ENCODE peak calls at places on chromosomes 2 and 18, in four cellular contexts. One of them, this sample, is unnamed.

GRCh38 chr2:165743442-165743841 is 50.6 kb downstream of the GALNT3 start:
- DNase-seq in lung: no peak
- DNase-seq in Peyer's patch: no peak
- DNase-seq in WTC11: no peak
- DNase-seq in this sample: no peak

GRCh38 chr2:76867854-76868253 is 654.3 kb downstream of the LRRTM4 start:
- DNase-seq in lung: no peak
- DNase-seq in Peyer's patch: no peak
- DNase-seq in WTC11: no peak
- DNase-seq in this sample: no peak

GRCh38 chr18:8839285-8839684 is 133.9 kb downstream of the MTCL1 start:
- DNase-seq in lung: no peak
- DNase-seq in Peyer's patch: no peak
- DNase-seq in WTC11: no peak
- DNase-seq in this sample: no peak

GRCh38 chr2:227033471-227034148 is 130.4 kb downstream of the COL4A4 start:
- DNase-seq in lung: no peak
- DNase-seq in Peyer's patch: peak; percentile 61
- DNase-seq in WTC11: peak; percentile 83
- DNase-seq in this sample: no peak

GRCh38 chr2:119112230-119112629 is 46.3 kb downstream of the C1QL2 start:
- DNase-seq in lung: peak; percentile 5
- DNase-seq in Peyer's patch: no peak
- DNase-seq in WTC11: no peak
- DNase-seq in this sample: no peak

GRCh38 chr18:48657446-48658120 is 118.8 kb downstream of the CTIF start:
- DNase-seq in lung: no peak
- DNase-seq in Peyer's patch: no peak
- DNase-seq in WTC11: no peak
- DNase-seq in this sample: no peak

GRCh38 chr2:236728916-236729670 is 159.5 kb downstream of the ACKR3 start:
- DNase-seq in lung: no peak
- DNase-seq in Peyer's patch: no peak
- DNase-seq in WTC11: no peak
- DNase-seq in this sample: no peak

GRCh38 chr18:33051397-33051796 is 278.6 kb upstream of the KLHL14 start:
- DNase-seq in lung: no peak
- DNase-seq in Peyer's patch: no peak
- DNase-seq in WTC11: no peak
- DNase-seq in this sample: no peak

GRCh38 chr2:45649457-45649854 is 2.0 kb upstream of the PRKCE start:
- DNase-seq in lung: no peak
- DNase-seq in Peyer's patch: no peak
- DNase-seq in WTC11: no peak
- DNase-seq in this sample: no peak

GRCh38 chr2:105929506-105929905 is 184.8 kb downstream of the NCK2 start:
- DNase-seq in lung: no peak
- DNase-seq in Peyer's patch: peak; percentile 78
- DNase-seq in WTC11: no peak
- DNase-seq in this sample: no peak

GRCh38 chr2:26464390-26465265 is 13.3 kb downstream of the OTOF start:
- DNase-seq in lung: no peak
- DNase-seq in Peyer's patch: no peak
- DNase-seq in WTC11: peak; percentile 5
- DNase-seq in this sample: no peak

GRCh38 chr2:164917296-164917903 is 37.9 kb downstream of the SLC38A11 start:
- DNase-seq in lung: peak; percentile 33
- DNase-seq in Peyer's patch: peak; percentile 69
- DNase-seq in WTC11: peak; percentile 30
- DNase-seq in this sample: no peak

GRCh38 chr2:63189026-63189425 is 138.4 kb downstream of the OTX1 start:
- DNase-seq in lung: no peak
- DNase-seq in Peyer's patch: no peak
- DNase-seq in WTC11: peak; percentile 63
- DNase-seq in this sample: no peak

GRCh38 chr18:50987261-50987660 is 19.4 kb downstream of the ELAC1 start:
- DNase-seq in lung: no peak
- DNase-seq in Peyer's patch: no peak
- DNase-seq in WTC11: no peak
- DNase-seq in this sample: no peak

GRCh38 chr2:174606336-174606735 is 8.7 kb upstream of the WIPF1 start:
- DNase-seq in lung: no peak
- DNase-seq in Peyer's patch: no peak
- DNase-seq in WTC11: no peak
- DNase-seq in this sample: no peak

GRCh38 chr2:99784946-99785345 is 295.1 kb upstream of the REV1 start:
- DNase-seq in lung: no peak
- DNase-seq in Peyer's patch: no peak
- DNase-seq in WTC11: no peak
- DNase-seq in this sample: no peak

GRCh38 chr18:43267818-43268217 is 9.5 kb downstream of the SYT4 start:
- DNase-seq in lung: no peak
- DNase-seq in Peyer's patch: no peak
- DNase-seq in WTC11: no peak
- DNase-seq in this sample: no peak

GRCh38 chr2:196459539-196459938 is 180.0 kb upstream of the CCDC150 start:
- DNase-seq in lung: no peak
- DNase-seq in Peyer's patch: no peak
- DNase-seq in WTC11: no peak
- DNase-seq in this sample: no peak

GRCh38 chr18:38170845-38171244 is 605.2 kb upstream of the CELF4 start:
- DNase-seq in lung: no peak
- DNase-seq in Peyer's patch: no peak
- DNase-seq in WTC11: no peak
- DNase-seq in this sample: no peak

GRCh38 chr18:57780318-57781127 is 22.6 kb downstream of the ATP8B1 start:
- DNase-seq in lung: no peak
- DNase-seq in Peyer's patch: no peak
- DNase-seq in WTC11: no peak
- DNase-seq in this sample: no peak

GRCh38 chr2:168449419-168449818 is 6.7 kb upstream of the CERS6 start:
- DNase-seq in lung: no peak
- DNase-seq in Peyer's patch: no peak
- DNase-seq in WTC11: no peak
- DNase-seq in this sample: no peak

GRCh38 chr2:236968101-236968886 is 117.4 kb upstream of the COPS8 start:
- DNase-seq in lung: no peak
- DNase-seq in Peyer's patch: peak; percentile 88
- DNase-seq in WTC11: no peak
- DNase-seq in this sample: no peak

GRCh38 chr2:69113627-69114026 is 100.6 kb downstream of the ANTXR1 start:
- DNase-seq in lung: no peak
- DNase-seq in Peyer's patch: no peak
- DNase-seq in WTC11: no peak
- DNase-seq in this sample: no peak

GRCh38 chr2:171711351-171711750 is 24.1 kb downstream of the DYNC1I2 start:
- DNase-seq in lung: no peak
- DNase-seq in Peyer's patch: no peak
- DNase-seq in WTC11: no peak
- DNase-seq in this sample: no peak

GRCh38 chr2:150478206-150478974 is 9.1 kb downstream of the RND3 start:
- DNase-seq in lung: no peak
- DNase-seq in Peyer's patch: no peak
- DNase-seq in WTC11: no peak
- DNase-seq in this sample: no peak

GRCh38 chr2:24409166-24409565 is 48.8 kb upstream of the ITSN2 start:
- DNase-seq in lung: no peak
- DNase-seq in Peyer's patch: no peak
- DNase-seq in WTC11: no peak
- DNase-seq in this sample: no peak

GRCh38 chr18:70422061-70422965 is 133.5 kb downstream of the SOCS6 start:
- DNase-seq in lung: peak; percentile 87
- DNase-seq in Peyer's patch: peak; percentile 89
- DNase-seq in WTC11: no peak
- DNase-seq in this sample: peak; percentile 38

GRCh38 chr2:43105586-43106562 is 120.5 kb downstream of the ZFP36L2 start:
- DNase-seq in lung: peak; percentile 75
- DNase-seq in Peyer's patch: peak; percentile 83
- DNase-seq in WTC11: no peak
- DNase-seq in this sample: no peak

GRCh38 chr2:10305254-10305635 is 2.5 kb downstream of the HPCAL1 start:
- DNase-seq in lung: no peak
- DNase-seq in Peyer's patch: no peak
- DNase-seq in WTC11: no peak
- DNase-seq in this sample: no peak

DNA sequence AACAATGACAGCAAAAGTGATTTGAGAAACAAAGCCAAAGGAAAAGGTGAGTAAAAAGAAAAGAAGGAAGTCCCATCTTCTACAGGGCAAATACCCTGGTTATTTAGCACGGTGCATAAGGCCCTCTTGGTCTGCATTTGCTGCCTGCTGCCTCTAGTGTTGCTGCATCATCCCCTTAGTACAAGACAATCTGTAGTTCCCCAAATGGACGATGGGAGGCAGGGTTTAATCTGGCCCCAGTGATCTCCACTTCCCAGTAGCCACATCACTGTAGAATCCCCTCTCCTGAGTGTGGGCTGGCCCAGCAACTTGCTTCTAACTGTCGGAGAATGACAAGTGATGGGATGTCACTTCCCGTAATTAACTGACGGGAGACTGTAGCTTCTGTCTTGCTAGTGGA is 85.1 kb downstream of the CTAGE1 start:
- DNase-seq in lung: no peak
- DNase-seq in Peyer's patch: no peak
- DNase-seq in WTC11: peak; percentile 71
- DNase-seq in this sample: no peak
- TF ChIP-seq CTCF in lung: no peak
- TF ChIP-seq CTCF in Peyer's patch: no peak
- TF ChIP-seq CTCF in WTC11: peak; percentile 40
- TF ChIP-seq CTCF in this sample: no peak

DNA sequence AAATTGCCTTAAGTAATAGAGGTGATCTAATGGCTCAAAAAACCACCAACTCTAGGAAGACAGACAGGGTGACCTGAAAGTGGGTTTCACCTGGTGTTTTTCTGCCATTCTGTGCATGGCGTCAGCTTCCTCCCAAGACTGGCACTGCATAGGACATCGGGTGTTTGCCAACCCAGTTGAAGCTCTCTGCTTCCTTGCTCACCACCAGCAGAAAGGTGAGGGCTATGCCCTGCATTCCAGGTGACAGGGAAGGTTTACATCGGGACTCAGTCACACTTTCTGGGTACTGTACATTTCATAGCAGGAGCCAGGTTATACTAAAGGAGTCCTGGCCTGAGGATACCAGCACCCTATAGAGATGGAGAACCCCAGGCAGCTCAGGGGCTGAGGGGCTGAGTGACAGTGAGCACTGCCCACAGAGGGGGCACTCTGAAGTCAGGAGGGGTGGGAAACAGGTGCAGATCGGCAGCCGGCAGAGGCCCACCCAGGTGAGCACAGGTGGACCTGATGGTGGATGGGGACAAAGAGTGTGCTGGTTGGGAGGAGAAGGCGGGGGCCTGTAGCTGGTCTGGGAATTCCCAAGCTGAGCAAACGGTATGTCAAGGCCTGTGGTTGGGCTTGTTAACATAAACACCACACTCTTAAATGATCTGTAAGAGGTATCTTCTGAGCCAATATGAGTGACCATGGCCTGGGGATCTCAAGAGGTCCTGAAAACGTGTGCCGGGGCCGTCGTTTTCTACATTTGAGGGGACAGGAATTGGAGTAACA is 18.1 kb downstream of the TPRKB start:
- DNase-seq in lung: no peak
- DNase-seq in Peyer's patch: no peak
- DNase-seq in WTC11: no peak
- DNase-seq in this sample: no peak
- TF ChIP-seq CTCF in lung: no peak
- TF ChIP-seq CTCF in Peyer's patch: no peak
- TF ChIP-seq CTCF in WTC11: no peak
- TF ChIP-seq CTCF in this sample: no peak

DNA sequence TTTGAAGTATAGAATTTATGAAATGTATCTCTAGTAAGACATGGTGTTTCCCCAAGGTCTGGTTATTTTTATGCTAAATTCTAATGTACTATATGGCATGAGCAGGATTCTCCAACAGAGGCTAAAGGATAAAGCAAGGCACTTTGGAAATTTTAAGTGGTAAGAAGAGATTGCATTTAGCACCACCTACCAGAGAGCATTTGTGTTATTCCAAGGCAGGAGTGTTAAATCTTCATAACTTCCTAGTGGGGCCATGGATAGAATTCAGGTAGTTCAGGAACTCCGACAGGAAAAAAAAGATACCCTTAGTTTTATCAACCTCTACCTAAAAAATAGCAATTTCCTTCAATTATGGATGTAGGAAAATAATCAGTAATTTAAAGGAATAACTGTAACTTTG is 497.4 kb upstream of the CRIM1 start:
- DNase-seq in lung: no peak
- DNase-seq in Peyer's patch: no peak
- DNase-seq in WTC11: no peak
- DNase-seq in this sample: no peak
- TF ChIP-seq CTCF in lung: no peak
- TF ChIP-seq CTCF in Peyer's patch: no peak
- TF ChIP-seq CTCF in WTC11: no peak
- TF ChIP-seq CTCF in this sample: no peak

DNA sequence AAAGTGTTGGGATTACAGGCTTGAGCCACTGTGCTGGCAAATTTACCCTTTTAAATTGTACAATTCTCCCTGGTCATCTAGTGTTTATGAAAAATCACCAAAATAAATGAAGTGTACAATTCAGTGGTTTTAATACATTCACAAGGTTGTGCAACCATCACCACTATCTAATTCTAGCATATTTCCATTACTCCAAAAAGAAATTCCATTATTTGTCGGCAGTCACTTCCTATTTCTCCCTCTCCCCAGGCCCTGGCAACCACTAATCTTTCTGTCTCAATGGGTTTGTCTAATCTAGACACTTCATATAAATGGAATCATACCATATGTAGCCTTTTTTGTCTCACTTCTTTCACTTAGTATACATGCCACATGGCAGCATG is 12.7 kb upstream of the POLE4 start:
- DNase-seq in lung: no peak
- DNase-seq in Peyer's patch: no peak
- DNase-seq in WTC11: no peak
- DNase-seq in this sample: no peak
- TF ChIP-seq CTCF in lung: no peak
- TF ChIP-seq CTCF in Peyer's patch: no peak
- TF ChIP-seq CTCF in WTC11: no peak
- TF ChIP-seq CTCF in this sample: no peak

GRCh38 chr2:158935617-158936016 is 32.8 kb upstream of the TANC1 start:
- DNase-seq in lung: no peak
- DNase-seq in Peyer's patch: no peak
- DNase-seq in WTC11: no peak
- DNase-seq in this sample: no peak
- TF ChIP-seq CTCF in lung: no peak
- TF ChIP-seq CTCF in Peyer's patch: no peak
- TF ChIP-seq CTCF in WTC11: no peak
- TF ChIP-seq CTCF in this sample: no peak

This sample was measured in omental fat pad.